ENCODE peak calls at places on chromosomes 1 and 21, in eight cellular contexts. O is A549; C is dorsolateral prefrontal cortex; E is PC-3; I is C1 segment of cervical spinal cord; H is endodermal cell; U is activated naive CD4-positive, alpha-beta T cell; K is GM12864. W is an unnamed sample.

GRCh38 chr1:200039849-200040479 is 12.5 kb downstream of the NR5A2 start:
- DNase-seq in K (no peak), E (no peak), H (peak), C (no peak), I (no peak), O (no peak), U (no peak), W (no peak)

GRCh38 chr21:42833859-42834729 is 45.2 kb downstream of the WDR4 start:
- DNase-seq in K (no peak), H (peak), C (no peak), U (no peak), I (no peak), O (no peak), E (no peak), W (no peak)

GRCh38 chr1:234206651-234207284 is 166.5 kb upstream of the COA6 start:
- DNase-seq in I (no peak), H (no peak), C (peak), U (no peak), O (peak), E (peak), K (no peak), W (no peak)

GRCh38 chr21:43343095-43343991 is 83.6 kb downstream of the SIK1 start:
- DNase-seq in I (no peak), O (peak), H (no peak), C (no peak), E (peak), U (no peak), K (no peak), W (no peak)

GRCh38 chr1:17829579-17829978 is 74.4 kb downstream of the ACTL8 start:
- DNase-seq in H (peak), C (no peak), K (no peak), I (no peak), U (no peak), O (no peak), E (no peak), W (no peak)

GRCh38 chr1:200931776-200932175 is 37.1 kb downstream of the INAVA start:
- DNase-seq in H (peak), I (no peak), K (no peak), O (no peak), U (no peak), E (no peak), C (no peak), W (no peak)

GRCh38 chr1:45177452-45177851 is 29.0 kb downstream of the ZSWIM5 start:
- DNase-seq in O (no peak), H (no peak), U (no peak), K (no peak), I (no peak), C (no peak), E (peak), W (no peak)

GRCh38 chr21:41207401-41208388 is 39.7 kb downstream of the BACE2 start:
- DNase-seq in E (no peak), C (no peak), O (no peak), H (no peak), I (peak), K (no peak), U (no peak), W (no peak)

GRCh38 chr1:62689524-62689923 is 1.3 kb upstream of the DOCK7 start:
- DNase-seq in E (peak), O (no peak), H (peak), C (no peak), K (no peak), I (no peak), U (no peak), W (no peak)

GRCh38 chr21:44926364-44927101 is 5.8 kb upstream of the ITGB2 start:
- DNase-seq in C (peak), E (peak), O (no peak), U (peak), I (no peak), H (peak), K (no peak), W (no peak)

GRCh38 chr1:218330043-218330623 is 15.0 kb upstream of the TGFB2 start:
- DNase-seq in O (peak), U (no peak), I (no peak), K (no peak), E (peak), H (no peak), C (no peak), W (no peak)

GRCh38 chr1:67536957-67537646 is 106.9 kb upstream of the SERBP1 start:
- DNase-seq in K (no peak), I (peak), U (no peak), E (no peak), O (no peak), H (no peak), C (peak), W (no peak)

GRCh38 chr21:45739218-45740087 is 95.9 kb downstream of the PCBP3 start:
- DNase-seq in H (no peak), E (no peak), O (no peak), K (no peak), C (no peak), U (no peak), I (no peak), W (no peak)

GRCh38 chr1:191624044-191624443 is 534.2 kb upstream of the RGS18 start:
- DNase-seq in C (no peak), K (no peak), O (no peak), E (no peak), I (no peak), U (no peak), H (no peak), W (no peak)

GRCh38 chr1:1330366-1331067 is 563 bp upstream of the TAS1R3 start:
- DNase-seq in U (no peak), C (no peak), I (no peak), H (no peak), E (no peak), O (no peak), K (no peak), W (no peak)

GRCh38 chr1:172287207-172287606 is 133.3 kb upstream of the C1orf105 start:
- DNase-seq in K (no peak), O (no peak), C (peak), U (no peak), E (peak), H (no peak), I (no peak), W (no peak)

GRCh38 chr1:210597555-210598134 is 268.9 kb downstream of the HHAT start:
- DNase-seq in I (peak), E (peak), H (peak), K (no peak), U (no peak), O (peak), C (no peak), W (no peak)

GRCh38 chr21:44428281-44428942 is 26.9 kb upstream of the LRRC3 start:
- DNase-seq in H (peak), U (peak), E (peak), K (peak), I (no peak), C (no peak), O (peak), W (peak)

GRCh38 chr1:207404849-207405525 is 49.1 kb upstream of the CR2 start:
- DNase-seq in K (peak), C (no peak), I (no peak), O (peak), H (no peak), E (peak), U (no peak), W (peak)

GRCh38 chr1:36653850-36654249 is 171.1 kb upstream of the CSF3R start:
- DNase-seq in K (no peak), E (peak), U (no peak), H (no peak), I (peak), O (no peak), C (peak), W (no peak)

GRCh38 chr1:151945725-151946365 is 36.5 kb upstream of the THEM4 start:
- DNase-seq in K (no peak), I (peak), C (peak), E (peak), U (peak), O (peak), H (peak), W (peak)

GRCh38 chr1:170247751-170248521 is 102.2 kb downstream of the NTMT2 start:
- DNase-seq in K (no peak), E (no peak), O (no peak), H (no peak), I (no peak), C (no peak), U (no peak), W (no peak)

GRCh38 chr1:201098992-201099391 is 13.2 kb downstream of the CACNA1S start:
- DNase-seq in I (no peak), O (no peak), U (no peak), H (no peak), C (no peak), E (no peak), K (no peak), W (no peak)

GRCh38 chr1:241612533-241613505 is 27.4 kb downstream of the CHML start:
- DNase-seq in O (no peak), E (peak), H (no peak), C (no peak), U (no peak), I (no peak), K (no peak), W (no peak)

GRCh38 chr21:42220138-42220701 is 1.3 kb downstream of the ABCG1 start:
- DNase-seq in K (peak), U (peak), C (peak), E (peak), H (peak), O (peak), I (peak), W (no peak)

GRCh38 chr1:220694866-220695382 is 4.8 kb downstream of the C1orf115 start:
- DNase-seq in H (no peak), K (no peak), C (no peak), U (no peak), I (no peak), E (no peak), O (no peak), W (no peak)

GRCh38 chr1:183932412-183932811 is 105.1 kb downstream of the COLGALT2 start:
- DNase-seq in K (no peak), E (no peak), H (no peak), U (no peak), I (peak), O (no peak), C (peak), W (no peak)

GRCh38 chr1:115755436-115756370 is 12.8 kb downstream of the CASQ2 start:
- DNase-seq in U (no peak), E (no peak), O (no peak), H (no peak), K (no peak), I (no peak), C (no peak), W (no peak)

GRCh38 chr21:36835383-36835795 is 131.1 kb downstream of the HLCS start:
- DNase-seq in E (peak), K (no peak), C (no peak), I (no peak), U (no peak), H (peak), O (no peak), W (no peak)

GRCh38 chr1:97913506-97913905 is 7.3 kb downstream of the DPYD start:
- DNase-seq in O (no peak), U (no peak), K (no peak), H (no peak), I (no peak), E (peak), C (no peak), W (no peak)

GRCh38 chr1:54609301-54609921 is 13.9 kb downstream of the FAM151A start:
- DNase-seq in I (peak), O (no peak), H (no peak), E (no peak), C (peak), U (no peak), K (no peak), W (no peak)

GRCh38 chr1:205547932-205548827 is 43.7 kb downstream of the CDK18 start:
- DNase-seq in H (no peak), K (no peak), I (no peak), C (no peak), U (no peak), O (no peak), E (no peak), W (no peak)

GRCh38 chr1:5887436-5888290 is 104.6 kb downstream of the NPHP4 start:
- DNase-seq in H (no peak), K (no peak), C (no peak), I (no peak), U (no peak), E (no peak), O (no peak), W (no peak)

GRCh38 chr1:244054924-244055263 is 3.8 kb downstream of the ZBTB18 start:
- DNase-seq in E (no peak), I (no peak), H (no peak), O (no peak), U (no peak), K (no peak), C (peak), W (no peak)

GRCh38 chr21:35171385-35171784 is 122.3 kb upstream of the RUNX1 start:
- DNase-seq in H (no peak), E (no peak), O (no peak), I (no peak), K (no peak), U (no peak), C (no peak), W (no peak)

GRCh38 chr1:179283992-179284391 is 9.6 kb upstream of the SOAT1 start:
- DNase-seq in H (no peak), U (no peak), C (no peak), O (no peak), I (no peak), E (no peak), K (no peak), W (no peak)